ENCODE peak calls at places on chromosome 14, in ten cellular contexts. One of them, this sample, is unnamed.

GRCh38 chr14:25464078-25464477 is 414.1 kb upstream of the STXBP6 start:
- DNase-seq in NCI-H345: no peak
- DNase-seq in foreskin keratinocyte: no peak
- DNase-seq in fibroblast of villous mesenchyme: no peak
- DNase-seq in choroid plexus epithelial cell: no peak
- DNase-seq in stimulated activated CD8-positive, alpha-beta memory T cell treated with anti-CD3 and anti-CD28 coated beads, Interleukin-4, amount 100 ng/mL, for 4 hours: no peak
- DNase-seq in astrocyte of the spinal cord: no peak
- DNase-seq in M059J: no peak
- DNase-seq in erythroblast: no peak
- DNase-seq in effector memory CD8-positive, alpha-beta T cell: no peak
- DNase-seq in this sample: no peak

GRCh38 chr14:36256131-36256801 is 64.2 kb downstream of the MBIP start:
- DNase-seq in choroid plexus epithelial cell: peak; percentile 28
- DNase-seq in effector memory CD8-positive, alpha-beta T cell: no peak
- DNase-seq in astrocyte of the spinal cord: no peak
- DNase-seq in fibroblast of villous mesenchyme: peak; percentile 9
- DNase-seq in foreskin keratinocyte: no peak
- DNase-seq in erythroblast: no peak
- DNase-seq in stimulated activated CD8-positive, alpha-beta memory T cell treated with anti-CD3 and anti-CD28 coated beads, Interleukin-4, amount 100 ng/mL, for 4 hours: no peak
- DNase-seq in NCI-H345: no peak
- DNase-seq in M059J: no peak
- DNase-seq in this sample: no peak

GRCh38 chr14:68704736-68705720 is 87.8 kb downstream of the ZFP36L1 start:
- DNase-seq in erythroblast: no peak
- DNase-seq in effector memory CD8-positive, alpha-beta T cell: no peak
- DNase-seq in choroid plexus epithelial cell: no peak
- DNase-seq in M059J: peak; percentile 72
- DNase-seq in astrocyte of the spinal cord: no peak
- DNase-seq in NCI-H345: no peak
- DNase-seq in foreskin keratinocyte: no peak
- DNase-seq in stimulated activated CD8-positive, alpha-beta memory T cell treated with anti-CD3 and anti-CD28 coated beads, Interleukin-4, amount 100 ng/mL, for 4 hours: no peak
- DNase-seq in fibroblast of villous mesenchyme: no peak
- DNase-seq in this sample: no peak

GRCh38 chr14:35202195-35202594 is 79.8 kb downstream of the PRORP start:
- DNase-seq in foreskin keratinocyte: no peak
- DNase-seq in M059J: no peak
- DNase-seq in NCI-H345: no peak
- DNase-seq in astrocyte of the spinal cord: no peak
- DNase-seq in effector memory CD8-positive, alpha-beta T cell: no peak
- DNase-seq in choroid plexus epithelial cell: no peak
- DNase-seq in fibroblast of villous mesenchyme: no peak
- DNase-seq in stimulated activated CD8-positive, alpha-beta memory T cell treated with anti-CD3 and anti-CD28 coated beads, Interleukin-4, amount 100 ng/mL, for 4 hours: no peak
- DNase-seq in erythroblast: no peak
- DNase-seq in this sample: no peak

GRCh38 chr14:99254391-99255009 is 17.5 kb downstream of the BCL11B start:
- DNase-seq in effector memory CD8-positive, alpha-beta T cell: no peak
- DNase-seq in NCI-H345: no peak
- DNase-seq in stimulated activated CD8-positive, alpha-beta memory T cell treated with anti-CD3 and anti-CD28 coated beads, Interleukin-4, amount 100 ng/mL, for 4 hours: no peak
- DNase-seq in erythroblast: no peak
- DNase-seq in foreskin keratinocyte: no peak
- DNase-seq in fibroblast of villous mesenchyme: no peak
- DNase-seq in M059J: no peak
- DNase-seq in choroid plexus epithelial cell: no peak
- DNase-seq in astrocyte of the spinal cord: no peak
- DNase-seq in this sample: no peak

GRCh38 chr14:34214961-34215360 is 247.1 kb downstream of the SPTSSA start:
- DNase-seq in NCI-H345: no peak
- DNase-seq in astrocyte of the spinal cord: no peak
- DNase-seq in fibroblast of villous mesenchyme: no peak
- DNase-seq in stimulated activated CD8-positive, alpha-beta memory T cell treated with anti-CD3 and anti-CD28 coated beads, Interleukin-4, amount 100 ng/mL, for 4 hours: no peak
- DNase-seq in erythroblast: no peak
- DNase-seq in choroid plexus epithelial cell: no peak
- DNase-seq in foreskin keratinocyte: no peak
- DNase-seq in M059J: no peak
- DNase-seq in effector memory CD8-positive, alpha-beta T cell: no peak
- DNase-seq in this sample: no peak

GRCh38 chr14:104868060-104868740 is 3.1 kb downstream of the CEP170B start:
- DNase-seq in effector memory CD8-positive, alpha-beta T cell: no peak
- DNase-seq in astrocyte of the spinal cord: no peak
- DNase-seq in choroid plexus epithelial cell: no peak
- DNase-seq in stimulated activated CD8-positive, alpha-beta memory T cell treated with anti-CD3 and anti-CD28 coated beads, Interleukin-4, amount 100 ng/mL, for 4 hours: no peak
- DNase-seq in NCI-H345: no peak
- DNase-seq in fibroblast of villous mesenchyme: no peak
- DNase-seq in foreskin keratinocyte: no peak
- DNase-seq in erythroblast: no peak
- DNase-seq in M059J: no peak
- DNase-seq in this sample: no peak

GRCh38 chr14:79510659-79511058 is 700.6 kb downstream of the DIO2 start:
- DNase-seq in erythroblast: no peak
- DNase-seq in foreskin keratinocyte: no peak
- DNase-seq in M059J: peak; percentile 42
- DNase-seq in effector memory CD8-positive, alpha-beta T cell: no peak
- DNase-seq in stimulated activated CD8-positive, alpha-beta memory T cell treated with anti-CD3 and anti-CD28 coated beads, Interleukin-4, amount 100 ng/mL, for 4 hours: no peak
- DNase-seq in fibroblast of villous mesenchyme: peak; percentile 48
- DNase-seq in astrocyte of the spinal cord: peak; percentile 57
- DNase-seq in choroid plexus epithelial cell: peak; percentile 96
- DNase-seq in NCI-H345: no peak
- DNase-seq in this sample: peak; percentile 44

GRCh38 chr14:33782923-33783322 is 168.0 kb downstream of the EGLN3 start:
- DNase-seq in NCI-H345: no peak
- DNase-seq in M059J: no peak
- DNase-seq in choroid plexus epithelial cell: no peak
- DNase-seq in astrocyte of the spinal cord: no peak
- DNase-seq in fibroblast of villous mesenchyme: no peak
- DNase-seq in foreskin keratinocyte: no peak
- DNase-seq in stimulated activated CD8-positive, alpha-beta memory T cell treated with anti-CD3 and anti-CD28 coated beads, Interleukin-4, amount 100 ng/mL, for 4 hours: no peak
- DNase-seq in erythroblast: no peak
- DNase-seq in effector memory CD8-positive, alpha-beta T cell: no peak
- DNase-seq in this sample: no peak